ENCODE peak calls at places on chromosomes 7 and 10, in four cellular contexts. U, L, X and S are unnamed samples.

GRCh38 chr7:110604206-110604605 is 486.7 kb upstream of the LRRN3 start:
- DNase-seq in U (no peak), L (no peak), X (no peak), S (no peak)

GRCh38 chr10:13891542-13892431 is 305.0 kb downstream of the PRPF18 start:
- DNase-seq in X (peak; percentile 77), L (no peak), U (no peak), S (peak; percentile 48)

GRCh38 chr10:22713853-22714523 is 390 bp downstream of the PIP4K2A start:
- DNase-seq in L (no peak), U (peak; percentile 55), X (peak; percentile 65), S (peak; percentile 38)

GRCh38 chr7:69657331-69657730 is 59.1 kb downstream of the AUTS2 start:
- DNase-seq in L (no peak), U (no peak), X (no peak), S (no peak)

GRCh38 chr7:146652176-146652575 is 535.6 kb downstream of the CNTNAP2 start:
- DNase-seq in L (no peak), X (no peak), U (no peak), S (no peak)

GRCh38 chr10:33009244-33010131 is 51.5 kb upstream of the ITGB1 start:
- DNase-seq in L (no peak), X (no peak), U (no peak), S (no peak)

GRCh38 chr7:140656548-140657515 is 15.9 kb upstream of the ADCK2 start:
- DNase-seq in U (peak; percentile 54), L (no peak), X (no peak), S (peak; percentile 75)

GRCh38 chr10:58784361-58784760 is 271.7 kb downstream of the BICC1 start:
- DNase-seq in U (no peak), L (no peak), X (no peak), S (no peak)

GRCh38 chr7:151342811-151343210 is 1.2 kb downstream of the NUB1 start:
- DNase-seq in X (no peak), L (no peak), U (peak; percentile 32), S (no peak)

GRCh38 chr7:148540041-148540738 is 50.4 kb upstream of the C7orf33 start:
- DNase-seq in L (peak; percentile 4), X (peak; percentile 23), U (no peak), S (peak; percentile 31)

GRCh38 chr10:14397069-14397468 is 66.3 kb upstream of the FRMD4A start:
- DNase-seq in X (no peak), L (no peak), U (no peak), S (peak; percentile 20)

GRCh38 chr10:11298116-11298515 is 280.4 kb downstream of the CELF2 start:
- DNase-seq in U (no peak), L (no peak), X (no peak), S (no peak)

GRCh38 chr7:68792351-68792750 is 805.9 kb upstream of the AUTS2 start:
- DNase-seq in X (no peak), U (no peak), L (no peak), S (no peak)

GRCh38 chr10:28661035-28661434 is 16.3 kb upstream of the BAMBI start:
- DNase-seq in L (no peak), X (no peak), U (no peak), S (no peak)

GRCh38 chr7:22992874-22993840 is 20.8 kb downstream of the HYCC1 start:
- DNase-seq in X (no peak), L (no peak), U (peak; percentile 54), S (no peak)

GRCh38 chr10:123840714-123841113 is 50.9 kb downstream of the CPXM2 start:
- DNase-seq in U (no peak), L (no peak), X (no peak), S (no peak)

GRCh38 chr7:116524609-116525297 is at the start of gene CAV1:
- DNase-seq in L (peak; percentile 92), X (peak; percentile 52), U (no peak), S (peak; percentile 78)

GRCh38 chr10:97821308-97822038 is 28.2 kb upstream of the GOLGA7B start:
- DNase-seq in X (peak; percentile 59), U (no peak), L (no peak), S (no peak)

GRCh38 chr10:69425513-69426298 is 9.0 kb upstream of the TACR2 start:
- DNase-seq in L (no peak), X (no peak), U (no peak), S (peak; percentile 84)

GRCh38 chr7:155258233-155258575 is 39.5 kb upstream of the INSIG1 start:
- DNase-seq in U (no peak), L (no peak), X (no peak), S (no peak)

GRCh38 chr10:122688293-122688989 is 11.2 kb downstream of the C10orf120 start:
- DNase-seq in X (no peak), U (no peak), L (no peak), S (peak; percentile 22)

GRCh38 chr10:131943021-131943814 is 38.5 kb downstream of the BNIP3 start:
- DNase-seq in U (no peak), X (peak; percentile 71), L (no peak), S (no peak)

GRCh38 chr7:80089341-80089740 is 45.3 kb upstream of the GNAI1 start:
- DNase-seq in X (no peak), U (no peak), L (no peak), S (no peak)

GRCh38 chr7:17988136-17988535 is 39.5 kb downstream of the PRPS1L1 start:
- DNase-seq in L (no peak), X (no peak), U (no peak), S (no peak)

GRCh38 chr7:77866370-77866769 is 67.8 kb downstream of the PHTF2 start:
- DNase-seq in L (no peak), U (no peak), X (no peak), S (no peak)

GRCh38 chr10:53284615-53285182 is 512.1 kb upstream of the MBL2 start:
- DNase-seq in U (no peak), L (no peak), X (no peak), S (no peak)

GRCh38 chr7:40057292-40057691 is 77.1 kb downstream of the MPLKIP start:
- DNase-seq in U (no peak), X (no peak), L (no peak), S (peak; percentile 17)

GRCh38 chr7:43701502-43701859 is 27.8 kb downstream of the COA1 start:
- DNase-seq in U (no peak), X (no peak), L (no peak), S (no peak)

GRCh38 chr7:99707096-99707495 is 27.3 kb upstream of the CYP3A5 start:
- DNase-seq in X (no peak), L (no peak), U (no peak), S (no peak)

DNA sequence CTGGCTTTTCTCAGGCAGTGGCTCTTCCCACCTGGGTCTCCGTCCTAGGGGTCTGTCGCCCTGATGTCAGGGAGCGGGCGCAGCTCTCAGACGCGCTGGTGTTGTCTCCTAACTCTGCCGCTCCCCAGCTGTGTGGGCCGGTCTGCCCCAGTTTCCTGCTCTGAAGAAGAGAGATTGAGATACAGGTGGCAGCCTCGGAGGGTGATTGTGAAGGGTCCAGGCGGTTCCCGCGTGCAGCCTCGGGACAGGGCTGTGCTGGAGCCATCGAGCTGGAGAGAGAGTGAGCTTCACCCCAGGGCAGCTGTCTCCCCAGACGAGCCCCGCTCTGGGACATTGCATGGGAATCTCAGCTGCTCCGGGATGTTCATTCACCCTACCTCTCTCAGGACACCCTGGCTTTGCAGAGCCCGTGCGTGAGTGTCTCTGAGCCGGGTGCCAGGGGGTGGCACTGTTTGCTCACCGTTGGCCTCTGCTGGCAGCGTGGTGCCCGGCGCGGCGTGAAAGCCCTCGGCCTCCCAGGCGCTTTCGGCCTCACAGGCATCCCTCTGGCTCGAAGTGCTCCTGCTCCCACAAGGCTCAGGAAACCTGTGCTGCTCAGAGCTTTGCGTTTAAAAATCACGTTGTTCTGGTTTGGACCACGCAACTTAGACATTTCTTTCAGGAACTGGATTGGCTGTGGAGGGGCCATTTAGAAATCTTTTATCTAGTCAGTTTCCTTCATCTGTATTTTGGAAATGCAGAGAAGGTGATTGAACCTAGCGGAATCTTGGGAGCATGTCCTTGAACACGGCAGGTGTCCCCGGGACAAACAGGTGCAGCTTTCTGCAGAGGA is 33.8 kb upstream of the ZFAND2A start:
- DNase-seq in X (peak; percentile 81), U (peak; percentile 27), L (peak; percentile 40), S (peak; percentile 35)
- TF ChIP-seq CTCF in X (peak; percentile 61), U (peak; percentile 68), L (peak; percentile 75), S (peak; percentile 36)

GRCh38 chr10:77532068-77532467 is 105.5 kb downstream of the KCNMA1 start:
- DNase-seq in U (no peak), X (no peak), L (no peak), S (no peak)
- TF ChIP-seq EZH2phosphoT487 in U (no peak), X (no peak), L (no peak), S (no peak)

GRCh38 chr10:77925795-77926565 is 575 bp downstream of the DLG5 start:
- DNase-seq in U (no peak), L (no peak), X (peak; percentile 72), S (peak; percentile 75)
- TF ChIP-seq CTCF in U (no peak), L (no peak), X (no peak), S (no peak)

GRCh38 chr7:16739863-16740622 is 13.5 kb upstream of the TSPAN13 start:
- DNase-seq in U (no peak), L (peak; percentile 24), X (no peak), S (peak; percentile 83)
- TF ChIP-seq EZH2phosphoT487 in U (no peak), L (no peak), X (no peak), S (no peak)

DNA sequence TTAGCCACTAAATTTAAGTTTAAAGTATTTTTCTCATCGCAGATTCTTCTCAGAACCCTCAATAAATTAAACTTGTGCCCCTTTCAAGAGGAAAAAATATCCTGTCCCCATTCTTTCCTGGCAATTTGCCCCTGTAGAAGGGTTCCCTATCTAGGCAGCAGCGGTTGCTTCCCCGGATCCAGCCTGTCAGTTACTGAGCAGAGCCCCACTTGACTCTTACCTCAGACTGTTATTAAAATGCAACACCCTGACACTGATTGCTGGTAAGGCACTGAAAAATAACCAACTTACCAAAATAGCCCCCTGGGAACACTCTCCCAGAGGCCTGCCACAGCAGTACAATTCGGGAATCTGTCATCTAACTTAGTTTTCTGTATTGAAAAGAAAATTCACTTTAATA is 13.9 kb downstream of the LMTK2 start:
- DNase-seq in L (no peak), X (no peak), U (no peak), S (no peak)
- TF ChIP-seq CTCF in L (no peak), X (no peak), U (no peak), S (no peak)

GRCh38 chr10:132993271-132994260 is 51.2 kb upstream of the CFAP46 start:
- DNase-seq in X (no peak), L (no peak), U (no peak), S (no peak)

GRCh38 chr10:132992433-132993215 is 50.3 kb upstream of the CFAP46 start:
- DNase-seq in L (no peak), X (no peak), U (no peak), S (no peak)

GRCh38 chr10:132989476-132990415 is 47.4 kb upstream of the CFAP46 start:
- DNase-seq in X (no peak), U (no peak), L (no peak), S (no peak)

GRCh38 chr10:132990684-132991545 is 48.5 kb upstream of the CFAP46 start:
- DNase-seq in X (no peak), L (no peak), U (no peak), S (no peak)

DNA sequence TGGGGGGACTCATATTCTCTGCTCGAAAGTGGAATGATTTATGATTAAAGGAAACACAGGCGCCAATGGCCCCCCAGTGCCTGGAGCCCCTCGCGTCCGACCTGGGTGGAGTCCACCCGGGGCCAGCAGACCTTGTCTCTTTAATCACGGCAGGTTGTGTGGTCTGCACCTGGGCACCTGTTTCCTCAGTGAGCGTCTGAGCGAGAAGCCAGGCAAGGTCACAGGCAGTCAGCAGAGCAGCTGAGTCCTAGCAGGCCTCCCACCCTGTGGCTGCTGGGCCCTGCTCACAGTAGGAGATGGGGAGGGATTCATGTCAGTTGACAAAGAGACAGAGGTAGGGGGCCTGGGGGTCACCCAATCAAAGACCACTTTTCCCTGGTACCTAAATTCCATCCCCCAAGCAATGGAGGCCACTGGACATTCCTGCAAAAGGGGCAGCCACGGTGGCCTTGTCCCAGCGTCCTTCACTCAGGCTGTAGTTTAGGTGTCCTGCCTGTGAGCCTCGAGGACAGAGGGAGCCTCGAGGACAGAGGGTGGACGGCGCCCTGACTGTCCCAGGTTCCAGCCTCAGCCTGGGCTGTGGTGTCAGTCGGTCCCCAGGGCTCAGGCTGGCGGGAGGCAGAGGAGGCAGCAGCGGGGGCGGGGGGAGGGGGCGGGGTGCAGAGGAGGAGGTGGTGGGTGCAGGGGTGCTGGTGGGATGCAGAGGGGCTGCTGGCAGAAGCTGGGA is 49.5 kb upstream of the CFAP46 start:
- DNase-seq in U (no peak), L (no peak), X (no peak), S (no peak)
- TF ChIP-seq EZH2phosphoT487 in U (no peak), L (no peak), X (no peak), S (no peak)